ENCODE peak calls at places on chromosomes 11 and 22, in four cellular contexts. W is transverse colon, D is cardiac muscle cell, K is testis. N is an unnamed sample.

GRCh38 chr11:111851636-111852035 is 19.7 kb downstream of the ALG9 start:
- DNase-seq in W (no peak), D (peak; percentile 50), K (no peak), N (no peak)

GRCh38 chr11:83502041-83502440 is 215.9 kb upstream of the CCDC90B start:
- DNase-seq in W (no peak), D (no peak), K (no peak), N (no peak)

GRCh38 chr22:22884010-22884887 is 3.4 kb upstream of the IGLL5 start:
- DNase-seq in W (peak; percentile 75), D (peak; percentile 80), K (peak; percentile 76), N (peak; percentile 73)

GRCh38 chr11:76620471-76620870 is 50.1 kb downstream of the LRRC32 start:
- DNase-seq in W (no peak), D (peak; percentile 88), K (no peak), N (no peak)

GRCh38 chr22:40720538-40721256 is 41.4 kb downstream of the MCHR1 start:
- DNase-seq in W (no peak), D (no peak), K (no peak), N (no peak)

GRCh38 chr11:23406131-23406819 is 546.0 kb upstream of the CCDC179 start:
- DNase-seq in W (no peak), D (no peak), K (peak; percentile 14), N (no peak)

GRCh38 chr11:18046116-18046777 is at the start of gene TPH1:
- DNase-seq in W (peak; percentile 34), D (peak; percentile 74), K (peak; percentile 57), N (peak; percentile 49)

GRCh38 chr22:29758068-29758622 is 8.7 kb downstream of the ZMAT5 start:
- DNase-seq in W (no peak), D (peak; percentile 11), K (no peak), N (no peak)

GRCh38 chr22:50600541-50600940 is at the start of gene MAPK8IP2:
- DNase-seq in W (no peak), D (no peak), K (peak; percentile 38), N (peak; percentile 78)

GRCh38 chr22:49039625-49040024 is 788.0 kb downstream of the BRD1 start:
- DNase-seq in W (no peak), D (no peak), K (no peak), N (no peak)

GRCh38 chr22:20997536-20998257 is 4.2 kb downstream of the THAP7 start:
- DNase-seq in W (no peak), D (no peak), K (no peak), N (no peak)

GRCh38 chr11:78714539-78714938 is 139.9 kb upstream of the NARS2 start:
- DNase-seq in W (peak; percentile 9), D (no peak), K (no peak), N (no peak)

GRCh38 chr11:95688015-95688414 is 101.6 kb downstream of the FAM76B start:
- DNase-seq in W (no peak), D (no peak), K (no peak), N (no peak)

GRCh38 chr22:31244044-31244942 is 32.2 kb downstream of the LIMK2 start:
- DNase-seq in W (no peak), D (peak; percentile 80), K (no peak), N (peak; percentile 30)

GRCh38 chr11:65547446-65548125 is 10.6 kb downstream of the LTBP3 start:
- DNase-seq in W (no peak), D (no peak), K (no peak), N (no peak)

GRCh38 chr22:48576333-48577013 is 1251.2 kb downstream of the BRD1 start:
- DNase-seq in W (no peak), D (no peak), K (no peak), N (no peak)

GRCh38 chr11:111762981-111763643 is 3.1 kb downstream of the PPP2R1B start:
- DNase-seq in W (no peak), D (peak; percentile 29), K (no peak), N (no peak)

GRCh38 chr11:1741741-1742140 is 8.7 kb downstream of the IFITM10 start:
- DNase-seq in W (no peak), D (no peak), K (no peak), N (no peak)

GRCh38 chr11:346529-346928 is 22.8 kb upstream of the B4GALNT4 start:
- DNase-seq in W (no peak), D (no peak), K (no peak), N (no peak)

GRCh38 chr11:16789560-16790483 is 51.4 kb downstream of the C11orf58 start:
- DNase-seq in W (no peak), D (no peak), K (no peak), N (no peak)

GRCh38 chr11:11758603-11759196 is 83.1 kb upstream of the USP47 start:
- DNase-seq in W (no peak), D (no peak), K (no peak), N (no peak)

DNA sequence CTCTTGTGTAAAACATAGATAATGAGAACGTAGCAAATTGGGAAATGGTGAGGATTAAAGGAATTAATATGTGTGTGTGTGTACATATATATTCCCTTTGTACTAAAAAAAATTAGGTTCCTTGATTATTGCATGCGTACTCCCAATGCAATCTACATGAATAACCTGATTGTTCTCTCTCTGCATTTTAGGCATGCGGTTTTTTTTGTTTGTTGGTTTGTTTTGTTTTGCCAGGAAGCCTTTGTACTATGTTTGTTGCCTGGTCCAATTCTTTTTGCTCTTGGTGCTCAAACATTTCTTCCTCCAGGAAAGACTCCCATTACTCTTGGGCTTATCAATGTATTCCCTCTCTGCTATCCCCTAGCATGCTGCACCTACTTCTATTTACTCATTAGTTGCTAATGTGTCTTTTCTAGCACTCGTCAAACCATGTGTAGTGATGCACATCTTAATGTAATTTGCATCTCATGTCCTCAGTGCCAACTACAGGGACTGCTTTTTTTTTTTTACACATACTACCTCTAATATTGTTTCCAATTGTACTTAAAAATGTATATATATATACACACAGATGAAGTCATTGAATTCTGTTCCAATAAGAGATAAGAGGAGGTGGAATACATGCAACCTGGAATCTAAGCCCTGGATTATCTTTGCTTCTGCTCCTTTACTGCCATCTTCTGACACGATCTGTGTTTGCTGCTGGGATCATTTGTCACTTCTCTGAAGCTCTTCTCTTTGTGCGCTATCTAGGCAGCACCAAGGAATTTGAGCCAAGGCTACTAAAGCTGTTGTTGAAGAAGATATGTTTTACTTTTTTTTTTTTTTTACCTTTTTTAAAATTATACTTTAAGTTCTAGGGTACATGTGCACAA is 197.2 kb upstream of the ANO3 start:
- DNase-seq in W (no peak), D (peak; percentile 18), K (no peak), N (peak; percentile 4)
- TF ChIP-seq CTCF in W (no peak), D (peak; percentile 6), K (no peak), N (peak; percentile 60)

DNA sequence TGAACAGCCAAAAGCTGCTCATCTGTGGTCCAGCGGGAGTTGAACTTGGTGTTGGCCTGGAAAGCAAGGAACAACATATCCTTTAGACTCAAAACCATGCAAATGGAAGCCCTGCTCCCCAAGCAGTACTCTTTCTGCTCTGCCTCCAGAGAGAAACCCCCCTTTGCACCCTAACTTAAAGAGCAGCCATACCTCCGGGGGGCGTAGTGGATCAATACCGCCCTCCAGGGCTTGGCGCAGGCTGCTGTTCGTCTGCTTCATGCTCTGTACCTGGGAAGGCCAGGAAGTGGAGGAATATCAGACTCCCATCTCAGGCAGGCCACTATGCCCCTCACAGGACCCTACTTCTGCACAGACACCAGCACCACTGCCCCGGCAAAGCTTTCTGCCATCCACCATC is 4.3 kb downstream of the RCOR2 start:
- DNase-seq in W (no peak), D (no peak), K (no peak), N (no peak)
- H3K4me1 ChIP-seq in W (peaks cover 18% of the 10 kb centered on the region), D (peaks cover 38% of the 10 kb centered on the region), K (peaks cover 45% of the 10 kb centered on the region), N (peaks cover 17% of the 10 kb centered on the region)

GRCh38 chr11:122201126-122201525 is 85.1 kb upstream of the BLID start:
- DNase-seq in W (no peak), D (no peak), K (no peak), N (no peak)

GRCh38 chr11:122204206-122204605 is 88.2 kb upstream of the BLID start:
- DNase-seq in W (no peak), D (no peak), K (no peak), N (no peak)

GRCh38 chr11:122205036-122205435 is 89.0 kb upstream of the BLID start:
- DNase-seq in W (no peak), D (no peak), K (no peak), N (no peak)

GRCh38 chr11:122202161-122202950 is 86.3 kb upstream of the BLID start:
- DNase-seq in W (no peak), D (peak; percentile 83), K (peak; percentile 48), N (peak; percentile 10)

GRCh38 chr11:122202951-122203456 is 87.0 kb upstream of the BLID start:
- DNase-seq in W (peak; percentile 40), D (peak; percentile 83), K (peak; percentile 79), N (peak; percentile 61)
- H3K4me3 ChIP-seq in W (peak overlapping the region; percentile 19), D (no peak overlapping the region), K (peak overlapping the region; percentile 34), N (no peak overlapping the region)

DNA sequence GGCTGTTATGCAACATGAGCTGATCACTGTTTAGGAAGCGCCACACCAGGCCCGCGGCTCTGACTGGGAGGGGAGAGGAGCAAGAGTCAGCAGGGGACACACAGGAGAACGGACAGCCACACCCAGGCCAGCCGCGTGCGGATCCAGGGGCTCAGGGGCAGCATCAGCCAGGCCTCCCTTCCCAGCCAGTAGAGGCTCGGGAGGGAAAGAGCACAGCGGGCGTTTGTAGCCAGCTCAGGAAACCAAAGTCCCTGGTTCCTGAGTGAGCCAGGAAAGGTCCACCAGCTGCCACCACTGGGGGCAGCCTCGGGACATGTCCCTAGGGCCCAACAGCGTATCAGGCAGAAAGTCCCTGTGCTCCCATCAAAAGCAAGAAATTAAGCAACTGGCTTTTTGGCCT is 71.8 kb upstream of the PITPNB start:
- DNase-seq in W (peak; percentile 15), D (peak; percentile 63), K (peak; percentile 67), N (peak; percentile 83)
- TF ChIP-seq CTCF in W (peak; percentile 19), D (peak; percentile 64), K (peak; percentile 14), N (peak; percentile 90)

GRCh38 chr11:67269401-67270255 is 3.4 kb downstream of the GRK2 start:
- DNase-seq in W (peak; percentile 73), D (no peak), K (no peak), N (no peak)

GRCh38 chr11:67266424-67267187 is at the start of gene GRK2:
- DNase-seq in W (no peak), D (peak; percentile 60), K (no peak), N (peak; percentile 58)

GRCh38 chr11:67267188-67268035 is 1.1 kb downstream of the GRK2 start:
- DNase-seq in W (peak; percentile 87), D (no peak), K (no peak), N (no peak)

GRCh38 chr11:67268684-67269268 is 2.5 kb downstream of the GRK2 start:
- DNase-seq in W (no peak), D (no peak), K (no peak), N (no peak)

DNA sequence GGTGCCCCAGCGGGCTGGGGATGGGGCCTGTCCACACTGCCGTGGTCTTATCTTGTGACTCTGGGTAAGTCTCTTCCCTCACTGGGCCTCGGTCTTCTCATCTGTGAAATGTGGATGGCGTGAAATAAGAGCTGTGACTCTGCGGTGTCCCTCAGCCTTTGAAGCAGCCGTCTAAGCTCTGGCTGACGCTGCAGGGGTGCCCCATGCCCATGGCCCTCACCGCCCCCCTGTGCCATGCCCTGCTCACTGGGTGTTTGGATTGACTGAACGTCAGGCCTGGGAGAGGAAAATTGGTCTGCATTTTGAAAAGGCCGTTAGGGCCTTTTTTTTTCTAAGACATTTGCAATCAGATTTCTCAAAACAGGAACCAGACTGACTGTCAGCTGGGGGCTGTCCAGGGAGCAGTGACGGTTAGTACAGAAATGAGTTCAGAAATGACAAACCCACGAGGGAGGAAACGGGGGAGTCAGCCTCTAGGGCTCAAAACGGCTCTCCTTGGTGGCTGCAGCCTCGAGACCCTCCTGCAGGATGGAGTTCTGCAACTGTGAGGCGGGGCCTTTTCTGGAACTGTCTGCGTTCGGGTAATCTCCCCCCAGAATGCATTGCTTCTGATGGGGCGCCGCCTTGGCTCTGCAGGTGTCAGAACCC is 1.9 kb downstream of the GRK2 start:
- DNase-seq in W (peak; percentile 54), D (no peak), K (no peak), N (no peak)
- H3K4me1 ChIP-seq in W (peaks cover 59% of the 10 kb centered on the region), D (peaks cover 15% of the 10 kb centered on the region), K (peaks cover 67% of the 10 kb centered on the region), N (peaks cover 29% of the 10 kb centered on the region)

GRCh38 chr11:108601150-108601549 is 7.6 kb upstream of the EXPH5 start:
- DNase-seq in W (no peak), D (no peak), K (no peak), N (no peak)
- H3K4me3 ChIP-seq in W (no peak overlapping the region), D (no peak overlapping the region), K (no peak overlapping the region), N (no peak overlapping the region)